ENCODE peak calls at places on chromosomes 6 and 20, in eight cellular contexts. One of them, this sample, is unnamed.

GRCh38 chr6:8322659-8323058 is 112.7 kb downstream of the SLC35B3 start:
- DNase-seq in tibial artery: no peak
- DNase-seq in colonic mucosa: no peak
- DNase-seq in OCI-LY7: no peak
- DNase-seq in coronary artery: no peak
- DNase-seq in right atrium auricular region: no peak
- DNase-seq in pancreas: no peak
- DNase-seq in body of pancreas: no peak
- DNase-seq in this sample: no peak

GRCh38 chr6:39313526-39314272 is 520 bp downstream of the KCNK17 start:
- DNase-seq in tibial artery: no peak
- DNase-seq in colonic mucosa: no peak
- DNase-seq in OCI-LY7: no peak
- DNase-seq in coronary artery: no peak
- DNase-seq in right atrium auricular region: no peak
- DNase-seq in pancreas: peak; percentile 32
- DNase-seq in body of pancreas: no peak
- DNase-seq in this sample: no peak

GRCh38 chr20:49901588-49901987 is 13.7 kb downstream of the SPATA2 start:
- DNase-seq in tibial artery: no peak
- DNase-seq in colonic mucosa: no peak
- DNase-seq in OCI-LY7: no peak
- DNase-seq in coronary artery: no peak
- DNase-seq in right atrium auricular region: no peak
- DNase-seq in pancreas: no peak
- DNase-seq in body of pancreas: no peak
- DNase-seq in this sample: peak; percentile 71

GRCh38 chr6:141451508-141452353 is 681.0 kb upstream of the GJE1 start:
- DNase-seq in tibial artery: no peak
- DNase-seq in colonic mucosa: no peak
- DNase-seq in OCI-LY7: no peak
- DNase-seq in coronary artery: no peak
- DNase-seq in right atrium auricular region: no peak
- DNase-seq in pancreas: no peak
- DNase-seq in body of pancreas: no peak
- DNase-seq in this sample: no peak

GRCh38 chr20:35146299-35146921 is 726 bp downstream of the EDEM2 start:
- DNase-seq in tibial artery: no peak
- DNase-seq in colonic mucosa: peak; percentile 57
- DNase-seq in OCI-LY7: peak; percentile 14
- DNase-seq in coronary artery: no peak
- DNase-seq in right atrium auricular region: no peak
- DNase-seq in pancreas: peak; percentile 42
- DNase-seq in body of pancreas: peak; percentile 34
- DNase-seq in this sample: no peak

GRCh38 chr6:20085817-20086216 is 126.5 kb downstream of the MBOAT1 start:
- DNase-seq in tibial artery: no peak
- DNase-seq in colonic mucosa: no peak
- DNase-seq in OCI-LY7: no peak
- DNase-seq in coronary artery: no peak
- DNase-seq in right atrium auricular region: no peak
- DNase-seq in pancreas: no peak
- DNase-seq in body of pancreas: no peak
- DNase-seq in this sample: peak; percentile 33

GRCh38 chr20:4800676-4801449 is 79.2 kb downstream of the PRND start:
- DNase-seq in tibial artery: no peak
- DNase-seq in colonic mucosa: no peak
- DNase-seq in OCI-LY7: no peak
- DNase-seq in coronary artery: no peak
- DNase-seq in right atrium auricular region: no peak
- DNase-seq in pancreas: no peak
- DNase-seq in body of pancreas: no peak
- DNase-seq in this sample: no peak

GRCh38 chr6:165701005-165701404 is 38.0 kb upstream of the PDE10A start:
- DNase-seq in tibial artery: no peak
- DNase-seq in colonic mucosa: no peak
- DNase-seq in OCI-LY7: no peak
- DNase-seq in coronary artery: no peak
- DNase-seq in right atrium auricular region: no peak
- DNase-seq in pancreas: no peak
- DNase-seq in body of pancreas: no peak
- DNase-seq in this sample: no peak

GRCh38 chr6:107965746-107966145 is 7.7 kb upstream of the SEC63 start:
- DNase-seq in tibial artery: no peak
- DNase-seq in colonic mucosa: no peak
- DNase-seq in OCI-LY7: no peak
- DNase-seq in coronary artery: no peak
- DNase-seq in right atrium auricular region: no peak
- DNase-seq in pancreas: no peak
- DNase-seq in body of pancreas: no peak
- DNase-seq in this sample: no peak

GRCh38 chr6:70385931-70386330 is 27.4 kb upstream of the FAM135A start:
- DNase-seq in tibial artery: no peak
- DNase-seq in colonic mucosa: no peak
- DNase-seq in OCI-LY7: no peak
- DNase-seq in coronary artery: no peak
- DNase-seq in right atrium auricular region: no peak
- DNase-seq in pancreas: no peak
- DNase-seq in body of pancreas: no peak
- DNase-seq in this sample: no peak

GRCh38 chr6:1584996-1585668 is 24.6 kb upstream of the FOXC1 start:
- DNase-seq in tibial artery: no peak
- DNase-seq in colonic mucosa: no peak
- DNase-seq in OCI-LY7: no peak
- DNase-seq in coronary artery: no peak
- DNase-seq in right atrium auricular region: peak; percentile 40
- DNase-seq in pancreas: no peak
- DNase-seq in body of pancreas: no peak
- DNase-seq in this sample: no peak

GRCh38 chr6:109595998-109596397 is 95.0 kb downstream of the AK9 start:
- DNase-seq in tibial artery: no peak
- DNase-seq in colonic mucosa: no peak
- DNase-seq in OCI-LY7: peak; percentile 12
- DNase-seq in coronary artery: no peak
- DNase-seq in right atrium auricular region: no peak
- DNase-seq in pancreas: no peak
- DNase-seq in body of pancreas: no peak
- DNase-seq in this sample: peak; percentile 10

GRCh38 chr6:53244532-53244931 is 95.9 kb upstream of the GCM1 start:
- DNase-seq in tibial artery: no peak
- DNase-seq in colonic mucosa: no peak
- DNase-seq in OCI-LY7: peak; percentile 36
- DNase-seq in coronary artery: no peak
- DNase-seq in right atrium auricular region: no peak
- DNase-seq in pancreas: no peak
- DNase-seq in body of pancreas: no peak
- DNase-seq in this sample: no peak

GRCh38 chr20:22584922-22585785 is 782 bp upstream of the FOXA2 start:
- DNase-seq in tibial artery: no peak
- DNase-seq in colonic mucosa: peak; percentile 67
- DNase-seq in OCI-LY7: no peak
- DNase-seq in coronary artery: no peak
- DNase-seq in right atrium auricular region: no peak
- DNase-seq in pancreas: peak; percentile 71
- DNase-seq in body of pancreas: peak; percentile 72
- DNase-seq in this sample: no peak

GRCh38 chr6:161272600-161273355 is 1.1 kb downstream of the AGPAT4 start:
- DNase-seq in tibial artery: no peak
- DNase-seq in colonic mucosa: peak; percentile 50
- DNase-seq in OCI-LY7: no peak
- DNase-seq in coronary artery: no peak
- DNase-seq in right atrium auricular region: no peak
- DNase-seq in pancreas: no peak
- DNase-seq in body of pancreas: peak; percentile 34
- DNase-seq in this sample: no peak

GRCh38 chr20:43304598-43304997 is 114.9 kb upstream of the PTPRT start:
- DNase-seq in tibial artery: no peak
- DNase-seq in colonic mucosa: no peak
- DNase-seq in OCI-LY7: no peak
- DNase-seq in coronary artery: no peak
- DNase-seq in right atrium auricular region: no peak
- DNase-seq in pancreas: no peak
- DNase-seq in body of pancreas: no peak
- DNase-seq in this sample: no peak

GRCh38 chr20:31933698-31934097 is 18.1 kb downstream of the PDRG1 start:
- DNase-seq in tibial artery: no peak
- DNase-seq in colonic mucosa: no peak
- DNase-seq in OCI-LY7: no peak
- DNase-seq in coronary artery: no peak
- DNase-seq in right atrium auricular region: no peak
- DNase-seq in pancreas: no peak
- DNase-seq in body of pancreas: no peak
- DNase-seq in this sample: no peak

GRCh38 chr6:85078071-85078470 is 313.7 kb upstream of the TBX18 start:
- DNase-seq in tibial artery: no peak
- DNase-seq in colonic mucosa: no peak
- DNase-seq in OCI-LY7: no peak
- DNase-seq in coronary artery: no peak
- DNase-seq in right atrium auricular region: no peak
- DNase-seq in pancreas: no peak
- DNase-seq in body of pancreas: no peak
- DNase-seq in this sample: no peak

GRCh38 chr6:111631930-111632460 is 26.3 kb upstream of the TRAF3IP2 start:
- DNase-seq in tibial artery: no peak
- DNase-seq in colonic mucosa: peak; percentile 84
- DNase-seq in OCI-LY7: no peak
- DNase-seq in coronary artery: no peak
- DNase-seq in right atrium auricular region: no peak
- DNase-seq in pancreas: peak; percentile 51
- DNase-seq in body of pancreas: no peak
- DNase-seq in this sample: no peak

GRCh38 chr20:46040902-46041535 is 12.0 kb downstream of the SLC12A5 start:
- DNase-seq in tibial artery: no peak
- DNase-seq in colonic mucosa: peak; percentile 29
- DNase-seq in OCI-LY7: peak; percentile 47
- DNase-seq in coronary artery: no peak
- DNase-seq in right atrium auricular region: no peak
- DNase-seq in pancreas: no peak
- DNase-seq in body of pancreas: peak; percentile 31
- DNase-seq in this sample: no peak

GRCh38 chr20:45969712-45970634 is 2.0 kb downstream of the ZNF335 start:
- DNase-seq in tibial artery: no peak
- DNase-seq in colonic mucosa: peak; percentile 56
- DNase-seq in OCI-LY7: peak; percentile 55
- DNase-seq in coronary artery: no peak
- DNase-seq in right atrium auricular region: no peak
- DNase-seq in pancreas: peak; percentile 36
- DNase-seq in body of pancreas: peak; percentile 24
- DNase-seq in this sample: no peak

GRCh38 chr6:112330071-112330876 is 16.9 kb upstream of the RFPL4B start:
- DNase-seq in tibial artery: no peak
- DNase-seq in colonic mucosa: no peak
- DNase-seq in OCI-LY7: no peak
- DNase-seq in coronary artery: no peak
- DNase-seq in right atrium auricular region: no peak
- DNase-seq in pancreas: no peak
- DNase-seq in body of pancreas: no peak
- DNase-seq in this sample: no peak

GRCh38 chr6:168441434-168442391 is 729 bp downstream of the SMOC2 start:
- DNase-seq in tibial artery: no peak
- DNase-seq in colonic mucosa: no peak
- DNase-seq in OCI-LY7: no peak
- DNase-seq in coronary artery: no peak
- DNase-seq in right atrium auricular region: no peak
- DNase-seq in pancreas: no peak
- DNase-seq in body of pancreas: no peak
- DNase-seq in this sample: no peak
- H3K4me3 ChIP-seq in tibial artery: peak overlapping the region; percentile 77
- H3K4me3 ChIP-seq in colonic mucosa: peak overlapping the region; percentile 50
- H3K4me3 ChIP-seq in OCI-LY7: no peak overlapping the region
- H3K4me3 ChIP-seq in coronary artery: peak overlapping the region; percentile 85
- H3K4me3 ChIP-seq in right atrium auricular region: peak overlapping the region; percentile 39
- H3K4me3 ChIP-seq in pancreas: peak overlapping the region; percentile 57
- H3K4me3 ChIP-seq in body of pancreas: no peak overlapping the region
- H3K4me3 ChIP-seq in this sample: peak overlapping the region; percentile 53

DNA sequence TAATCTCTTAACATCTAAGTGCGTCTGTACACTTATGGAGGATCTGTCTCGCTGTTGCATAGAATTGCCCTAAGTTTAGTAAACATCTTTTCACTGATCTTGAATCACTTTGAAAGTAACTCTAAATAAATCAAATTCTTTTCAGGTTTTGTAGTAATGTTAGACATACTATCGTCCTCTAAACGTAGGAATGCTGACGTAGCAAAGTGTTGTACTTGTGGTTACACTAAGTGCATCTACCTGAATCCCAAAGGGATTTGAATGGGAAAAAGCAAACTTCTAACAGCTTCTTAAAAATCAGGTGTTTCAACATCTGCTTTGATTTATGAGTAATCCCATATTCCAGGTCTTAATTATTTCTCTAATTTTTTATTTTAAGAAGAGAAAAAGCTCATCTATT is 49.8 kb downstream of the MAP7 start:
- DNase-seq in tibial artery: no peak
- DNase-seq in colonic mucosa: no peak
- DNase-seq in OCI-LY7: no peak
- DNase-seq in coronary artery: no peak
- DNase-seq in right atrium auricular region: no peak
- DNase-seq in pancreas: no peak
- DNase-seq in body of pancreas: no peak
- DNase-seq in this sample: no peak
- TF ChIP-seq CTCF in tibial artery: no peak
- TF ChIP-seq CTCF in colonic mucosa: no peak
- TF ChIP-seq CTCF in OCI-LY7: no peak
- TF ChIP-seq CTCF in coronary artery: no peak
- TF ChIP-seq CTCF in right atrium auricular region: no peak
- TF ChIP-seq CTCF in pancreas: no peak
- TF ChIP-seq CTCF in body of pancreas: no peak
- TF ChIP-seq CTCF in this sample: no peak

GRCh38 chr6:31585531-31585930 is 546 bp upstream of the LST1 start:
- DNase-seq in tibial artery: no peak
- DNase-seq in colonic mucosa: no peak
- DNase-seq in OCI-LY7: peak; percentile 79
- DNase-seq in coronary artery: no peak
- DNase-seq in right atrium auricular region: no peak
- DNase-seq in pancreas: no peak
- DNase-seq in body of pancreas: no peak
- DNase-seq in this sample: no peak
- H3K4me3 ChIP-seq in tibial artery: no peak overlapping the region
- H3K4me3 ChIP-seq in colonic mucosa: no peak overlapping the region
- H3K4me3 ChIP-seq in OCI-LY7: no peak overlapping the region
- H3K4me3 ChIP-seq in coronary artery: no peak overlapping the region
- H3K4me3 ChIP-seq in right atrium auricular region: no peak overlapping the region
- H3K4me3 ChIP-seq in pancreas: no peak overlapping the region
- H3K4me3 ChIP-seq in body of pancreas: no peak overlapping the region
- H3K4me3 ChIP-seq in this sample: no peak overlapping the region

DNA sequence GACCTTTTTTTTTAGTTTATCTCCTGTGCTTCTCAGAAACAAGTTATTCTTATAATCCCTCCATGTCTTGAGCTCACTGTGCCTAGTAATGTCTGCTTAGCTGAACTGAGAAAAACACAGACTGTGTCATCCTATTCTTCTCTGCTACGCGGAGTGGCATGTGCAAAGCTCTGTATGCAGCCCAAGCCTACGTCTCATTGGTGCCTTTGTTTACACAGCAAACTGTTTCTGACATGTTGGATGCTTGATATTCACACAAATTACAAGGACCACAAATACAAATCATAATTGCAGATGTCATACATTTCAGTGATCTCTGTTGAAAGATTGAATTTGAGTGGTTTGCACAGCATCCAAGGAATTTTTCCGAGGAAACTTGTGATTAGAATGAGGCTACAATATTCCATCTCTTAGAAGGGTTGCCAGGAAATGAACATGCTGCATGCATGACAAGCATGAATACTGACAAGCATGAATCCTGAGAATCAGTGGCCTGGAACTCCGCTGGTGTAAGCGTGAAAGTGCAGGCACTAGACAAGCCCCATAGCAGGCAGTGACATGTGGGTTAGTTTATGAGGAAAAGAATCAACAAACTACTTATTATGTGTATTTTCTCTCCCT is 128.4 kb upstream of the SGK1 start:
- DNase-seq in tibial artery: no peak
- DNase-seq in colonic mucosa: no peak
- DNase-seq in OCI-LY7: peak; percentile 18
- DNase-seq in coronary artery: no peak
- DNase-seq in right atrium auricular region: no peak
- DNase-seq in pancreas: no peak
- DNase-seq in body of pancreas: no peak
- DNase-seq in this sample: no peak
- TF ChIP-seq CTCF in tibial artery: no peak
- TF ChIP-seq CTCF in colonic mucosa: no peak
- TF ChIP-seq CTCF in OCI-LY7: no peak
- TF ChIP-seq CTCF in coronary artery: no peak
- TF ChIP-seq CTCF in right atrium auricular region: no peak
- TF ChIP-seq CTCF in pancreas: no peak
- TF ChIP-seq CTCF in body of pancreas: no peak
- TF ChIP-seq CTCF in this sample: no peak

This sample was measured in LNCaP clone FGC.